ENCODE peak calls at places on chromosomes 12 and 14, in four cellular contexts. Q is A549, S is HepG2, V is GM23338. R is an unnamed sample.

GRCh38 chr12:18601962-18602361 is 135.8 kb downstream of the PLCZ1 start:
- DNase-seq in Q (no peak), S (no peak), V (no peak), R (no peak)

GRCh38 chr14:74255281-74255680 is 16.0 kb downstream of the VSX2 start:
- DNase-seq in Q (no peak), V (no peak), S (no peak), R (no peak)

GRCh38 chr12:54374555-54375257 is 9.8 kb downstream of the ZNF385A start:
- DNase-seq in V (no peak), Q (no peak), S (no peak), R (no peak)

GRCh38 chr14:68564826-68565760 is 227.8 kb downstream of the ZFP36L1 start:
- DNase-seq in S (peak), V (peak), Q (no peak), R (no peak)

GRCh38 chr12:112023759-112024396 is 10.7 kb downstream of the ERP29 start:
- DNase-seq in Q (no peak), S (no peak), V (peak), R (no peak)

GRCh38 chr12:84375472-84375871 is 537.1 kb downstream of the SLC6A15 start:
- DNase-seq in Q (no peak), V (no peak), S (no peak), R (no peak)

GRCh38 chr14:84375235-84375634 is 1154.7 kb upstream of the FLRT2 start:
- DNase-seq in Q (no peak), V (no peak), S (no peak), R (no peak)

GRCh38 chr12:75698052-75698451 is 186.6 kb upstream of the KRR1 start:
- DNase-seq in S (no peak), Q (no peak), V (no peak), R (no peak)

GRCh38 chr12:92866418-92866817 is 62.7 kb downstream of the EEA1 start:
- DNase-seq in Q (no peak), S (no peak), V (no peak), R (no peak)

GRCh38 chr14:51860164-51860835 is at the start of gene GNG2:
- DNase-seq in Q (peak), S (no peak), V (peak), R (peak)

GRCh38 chr14:74841230-74842207 is 34.4 kb downstream of the PROX2 start:
- DNase-seq in S (no peak), V (no peak), Q (no peak), R (no peak)

GRCh38 chr12:64187370-64187769 is 34.7 kb downstream of the KICS2 start:
- DNase-seq in Q (no peak), V (no peak), S (no peak), R (no peak)

GRCh38 chr12:49536526-49537195 is 2.2 kb upstream of the KCNH3 start:
- DNase-seq in V (no peak), Q (no peak), S (no peak), R (peak)

GRCh38 chr12:126507231-126507630 is 1442.0 kb downstream of the AACS start:
- DNase-seq in Q (no peak), S (no peak), V (no peak), R (no peak)

GRCh38 chr14:20418501-20418909 is 5.2 kb upstream of the TEP1 start:
- DNase-seq in Q (peak), V (no peak), S (peak), R (no peak)

GRCh38 chr14:33968722-33969121 is 17.8 kb upstream of the EGLN3 start:
- DNase-seq in V (no peak), S (no peak), Q (no peak), R (no peak)

GRCh38 chr14:72476657-72477499 is 417.0 kb downstream of the DPF3 start:
- DNase-seq in S (no peak), Q (peak), V (peak), R (peak)

GRCh38 chr12:109587921-109588320 is 14.3 kb downstream of the MVK start:
- DNase-seq in V (no peak), Q (no peak), S (no peak), R (no peak)

GRCh38 chr12:115146453-115146852 is 462.5 kb upstream of the TBX3 start:
- DNase-seq in V (no peak), Q (no peak), S (no peak), R (no peak)

GRCh38 chr14:66244834-66245233 is 241.3 kb upstream of the CCDC196 start:
- DNase-seq in S (no peak), V (no peak), Q (no peak), R (no peak)

GRCh38 chr12:12990700-12991468 is 9.2 kb downstream of the HEBP1 start:
- DNase-seq in Q (no peak), S (no peak), V (no peak), R (no peak)

GRCh38 chr12:78167510-78167909 is 336.8 kb downstream of the NAV3 start:
- DNase-seq in S (no peak), Q (no peak), V (no peak), R (no peak)

GRCh38 chr14:50813544-50813863 is 17.5 kb downstream of the NIN start:
- DNase-seq in Q (no peak), S (no peak), V (no peak), R (peak)

GRCh38 chr12:2453076-2453806 is 341.5 kb upstream of the FKBP4 start:
- DNase-seq in Q (no peak), S (no peak), V (no peak), R (no peak)

GRCh38 chr12:84605988-84606387 is 306.6 kb downstream of the SLC6A15 start:
- DNase-seq in Q (no peak), V (peak), S (no peak), R (no peak)

GRCh38 chr14:93893550-93894329 is 33.4 kb upstream of the FAM181A start:
- DNase-seq in V (peak), Q (no peak), S (no peak), R (no peak)

GRCh38 chr12:65611396-65611795 is 212.9 kb upstream of the HMGA2 start:
- DNase-seq in S (no peak), V (no peak), Q (no peak), R (no peak)

GRCh38 chr12:115456946-115457689 is 773.1 kb upstream of the TBX3 start:
- DNase-seq in V (peak), S (peak), Q (peak), R (no peak)

GRCh38 chr14:94816113-94816512 is 46.2 kb upstream of the GSC start:
- DNase-seq in Q (peak), V (peak), S (no peak), R (no peak)

GRCh38 chr12:31756977-31757420 is 28.2 kb upstream of the AMN1 start:
- DNase-seq in S (peak), V (no peak), Q (peak), R (no peak)

GRCh38 chr14:92637228-92637627 is 111.2 kb downstream of the LGMN start:
- DNase-seq in S (no peak), Q (no peak), V (peak), R (no peak)

GRCh38 chr12:26936559-26937442 is 980 bp downstream of the INTS13 start:
- DNase-seq in Q (no peak), V (no peak), S (no peak), R (no peak)

GRCh38 chr12:66708704-66709443 is 30.0 kb upstream of the GRIP1 start:
- DNase-seq in V (peak), S (no peak), Q (no peak), R (no peak)

GRCh38 chr14:54672688-54673087 is 105.8 kb downstream of the SAMD4A start:
- DNase-seq in S (no peak), Q (no peak), V (no peak), R (no peak)
- H3K27ac ChIP-seq in S (no peak), Q (no peak), V (no peak), R (no peak)

DNA sequence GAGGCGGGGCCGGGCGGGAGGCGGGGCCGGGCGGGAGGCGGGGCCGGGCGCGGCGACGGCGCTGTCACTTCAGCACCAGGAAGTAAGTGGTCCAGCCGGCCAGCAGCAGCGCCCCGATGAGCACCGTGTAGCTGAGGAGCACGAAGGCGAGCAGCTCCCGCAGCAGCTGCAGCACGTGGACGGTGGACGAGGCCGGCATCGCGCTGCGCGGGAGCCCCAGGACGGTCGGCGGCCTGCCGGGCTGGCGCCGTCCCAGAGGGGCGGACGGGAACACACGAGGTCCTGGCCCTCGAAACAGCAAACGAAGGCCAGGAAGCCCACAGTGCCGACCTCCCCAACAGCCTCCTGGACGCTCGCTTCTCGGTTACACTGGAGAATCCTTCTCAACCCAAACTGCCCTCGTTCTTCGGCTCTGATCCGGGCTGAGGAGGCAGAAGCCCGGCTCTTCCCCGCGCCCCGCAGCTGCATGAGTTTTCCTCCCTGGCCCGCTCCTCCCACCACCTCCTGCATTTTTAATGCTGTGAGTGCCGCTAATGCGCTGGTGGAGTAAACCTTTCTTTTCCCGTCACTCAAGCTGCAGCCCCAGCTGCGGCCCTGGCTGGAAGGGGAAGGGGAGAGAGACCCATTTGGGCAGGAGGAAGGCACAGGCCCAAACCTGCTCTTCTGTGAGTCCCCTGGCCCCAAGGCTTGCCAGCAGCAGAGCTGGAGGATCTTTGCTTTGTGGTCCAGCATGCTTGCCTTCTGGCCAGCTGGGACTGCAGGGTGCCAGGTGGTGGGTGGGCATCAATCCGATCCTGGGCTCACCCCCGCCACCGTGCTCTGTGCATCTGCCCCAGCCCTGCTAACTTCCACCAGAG is 742 bp upstream of the DIABLO start:
- DNase-seq in S (no peak), Q (no peak), V (no peak), R (no peak)
- TF ChIP-seq REST in S (peak), Q (peak), V (peak), R (peak)

DNA sequence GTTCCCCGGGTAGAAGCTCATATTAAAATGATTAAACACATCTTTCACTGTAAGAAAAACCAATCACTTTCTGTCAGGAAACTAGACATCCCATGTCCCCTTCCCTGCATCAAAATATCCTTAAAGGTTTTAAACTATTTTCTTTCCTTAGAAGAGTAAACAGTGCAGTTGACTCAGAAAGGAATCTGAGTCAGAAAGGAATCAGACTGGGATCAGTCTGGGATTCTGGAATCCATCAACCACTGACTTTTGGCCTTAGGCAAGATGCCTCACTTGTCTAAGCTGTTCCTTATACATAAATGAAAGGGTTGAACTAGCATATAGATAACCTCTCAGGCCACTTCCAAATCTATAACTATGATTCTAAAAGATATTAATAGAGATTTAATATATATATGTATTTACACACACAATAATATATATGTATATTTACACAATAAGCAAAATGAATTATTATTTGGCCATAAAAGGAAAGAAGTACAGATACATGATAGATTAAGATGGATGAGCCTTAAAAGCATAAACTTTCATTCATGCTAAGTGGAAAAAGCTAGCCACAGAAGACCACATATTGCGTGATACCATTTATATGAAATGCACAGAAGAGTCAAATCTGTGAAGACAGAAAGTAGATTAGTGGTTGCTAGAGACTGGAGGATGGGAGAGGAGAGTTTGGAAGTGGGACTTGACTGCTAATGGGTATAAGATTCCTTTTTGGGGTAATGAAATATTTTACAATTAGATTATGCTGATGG is 114.4 kb downstream of the SLC38A1 start:
- DNase-seq in V (no peak), Q (peak), S (no peak), R (no peak)
- H3K27ac ChIP-seq in V (no peak), Q (peak), S (no peak), R (no peak)

DNA sequence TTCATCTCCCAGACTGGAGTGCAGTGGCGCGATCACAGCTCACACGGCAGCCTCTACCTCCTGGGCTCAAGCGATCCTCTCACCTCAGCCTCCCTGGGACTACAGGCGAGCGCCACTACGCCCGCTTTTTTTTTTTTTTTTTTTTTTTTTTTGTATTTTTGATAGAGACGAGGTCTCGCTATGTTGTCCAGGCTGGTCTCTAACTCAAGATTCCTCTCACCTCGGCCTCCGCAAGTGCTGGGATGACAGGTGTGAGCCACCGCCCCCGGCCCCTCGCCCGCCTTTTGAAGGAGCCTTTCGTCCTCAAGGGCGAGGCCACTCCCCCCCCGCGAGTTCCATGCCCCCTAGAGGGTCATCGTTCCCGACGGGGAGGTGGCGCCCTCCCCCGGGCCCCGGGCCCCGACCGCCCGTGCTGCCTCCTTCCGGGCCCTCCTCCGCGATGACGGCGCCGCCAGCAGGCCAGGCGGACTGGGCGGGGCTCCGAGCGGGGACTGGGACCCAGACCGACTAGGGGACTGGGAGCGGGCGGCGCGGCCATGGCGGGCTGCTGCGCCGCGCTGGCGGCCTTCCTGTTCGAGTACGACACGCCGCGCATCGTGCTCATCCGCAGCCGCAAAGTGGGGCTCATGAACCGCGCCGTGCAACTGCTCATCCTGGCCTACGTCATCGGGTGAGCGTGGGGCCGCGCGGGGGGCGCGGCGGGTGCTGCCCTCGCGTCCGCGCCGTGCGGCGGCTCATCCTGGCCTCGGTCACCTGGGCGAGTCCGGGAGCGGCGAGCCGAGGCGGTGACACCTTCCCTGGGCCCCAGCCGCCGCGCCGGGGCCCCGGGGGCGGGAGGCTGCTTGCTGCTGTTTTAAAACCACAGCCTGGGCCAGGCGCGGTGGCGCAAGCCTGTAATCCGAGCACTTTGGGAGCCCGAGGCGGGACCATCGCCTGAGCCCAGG is at the start of gene P2RX4:
- DNase-seq in V (peak), Q (peak), S (peak), R (peak)
- TF ChIP-seq REST in V (no peak), Q (no peak), S (no peak), R (no peak)

GRCh38 chr14:76984297-76984696 is 44.2 kb downstream of the IRF2BPL start:
- DNase-seq in Q (no peak), S (no peak), V (no peak), R (no peak)

GRCh38 chr14:76985540-76986260 is 42.8 kb downstream of the IRF2BPL start:
- DNase-seq in V (no peak), Q (peak), S (no peak), R (no peak)

GRCh38 chr14:76985021-76985420 is 43.5 kb downstream of the IRF2BPL start:
- DNase-seq in V (no peak), Q (no peak), S (peak), R (no peak)

GRCh38 chr14:76987956-76988520 is 40.5 kb downstream of the IRF2BPL start:
- DNase-seq in S (no peak), Q (no peak), V (no peak), R (no peak)

GRCh38 chr14:76986261-76986565 is 42.3 kb downstream of the IRF2BPL start:
- DNase-seq in Q (no peak), V (no peak), S (no peak), R (no peak)
- H3K27ac ChIP-seq in Q (peak), V (no peak), S (no peak), R (no peak)

DNA sequence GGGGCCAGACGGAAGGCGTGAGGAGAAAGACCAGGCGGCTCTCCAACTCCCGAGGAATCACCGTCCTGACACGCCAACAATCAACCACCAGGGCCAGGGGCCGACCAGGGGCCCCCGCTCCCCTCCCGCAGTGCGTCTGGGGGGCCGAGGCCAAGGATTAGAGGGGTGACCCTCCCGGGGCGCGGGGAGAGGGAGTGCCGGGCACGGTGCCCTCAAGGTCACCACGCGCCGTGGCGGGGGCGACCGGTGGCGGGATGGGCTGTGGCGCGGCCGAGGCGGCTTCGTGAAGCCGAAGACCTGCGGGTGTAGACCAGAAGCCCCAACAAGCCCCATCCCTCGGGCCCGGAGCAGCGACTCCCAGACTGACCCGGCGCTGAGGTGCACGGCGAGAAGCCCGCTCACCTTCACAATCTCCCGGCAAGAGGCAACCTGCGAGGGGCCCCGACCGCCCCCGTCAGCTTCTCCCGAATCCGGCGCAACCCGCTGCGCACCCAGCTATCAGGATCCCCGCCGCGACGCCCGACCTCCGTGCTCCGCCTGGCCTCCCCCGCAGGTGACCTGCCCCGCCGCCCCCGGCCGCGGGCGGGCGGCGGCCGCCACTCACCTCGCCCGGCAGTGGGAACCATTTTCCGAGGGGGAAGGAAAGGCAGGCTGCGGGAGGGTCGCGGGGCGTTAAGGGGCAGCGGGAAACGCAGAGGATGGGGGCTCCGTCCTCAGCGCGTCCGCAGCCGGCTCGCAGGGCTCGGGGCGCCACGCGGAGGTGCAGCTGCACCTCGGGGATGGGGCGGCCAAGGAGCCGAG is 446 bp downstream of the ATP2B1 start:
- DNase-seq in V (peak), Q (peak), S (no peak), R (peak)
- TF ChIP-seq REST in V (no peak), Q (no peak), S (peak), R (no peak)

R was measured in HL-60.